ENCODE peak calls at places on chromosomes 6 and 20, in six cellular contexts. L, P, M, A, V and Y are unnamed samples.

GRCh38 chr6:22765015-22765414 is 195.6 kb downstream of the HDGFL1 start:
- DNase-seq in L (no peak), P (no peak), M (no peak), A (no peak), V (peak), Y (no peak)

GRCh38 chr6:41066867-41067304 is 5.3 kb downstream of the OARD1 start:
- DNase-seq in L (peak), P (peak), M (peak), A (peak), V (peak), Y (peak)

GRCh38 chr20:61534346-61534745 is 282.3 kb downstream of the CDH4 start:
- DNase-seq in L (no peak), P (no peak), M (no peak), A (no peak), V (no peak), Y (no peak)

GRCh38 chr20:47724398-47724797 is 60.9 kb downstream of the SULF2 start:
- DNase-seq in L (no peak), P (no peak), M (no peak), A (no peak), V (no peak), Y (peak)

GRCh38 chr20:58710481-58711265 is 18.1 kb downstream of the NPEPL1 start:
- DNase-seq in L (no peak), P (no peak), M (no peak), A (no peak), V (no peak), Y (peak)

GRCh38 chr6:159941286-159942113 is 27.4 kb upstream of the IGF2R start:
- DNase-seq in L (peak), P (peak), M (peak), A (peak), V (no peak), Y (peak)

GRCh38 chr20:24580006-24580405 is 110.6 kb downstream of the SYNDIG1 start:
- DNase-seq in L (no peak), P (no peak), M (no peak), A (no peak), V (no peak), Y (no peak)

GRCh38 chr6:44667668-44668390 is 280.3 kb downstream of the CDC5L start:
- DNase-seq in L (peak), P (peak), M (no peak), A (peak), V (no peak), Y (peak)

GRCh38 chr20:61804896-61805295 is 260.8 kb downstream of the TAF4 start:
- DNase-seq in L (no peak), P (no peak), M (no peak), A (no peak), V (no peak), Y (no peak)

GRCh38 chr6:158962371-158962770 is 37.6 kb downstream of the RSPH3 start:
- DNase-seq in L (no peak), P (no peak), M (no peak), A (no peak), V (no peak), Y (no peak)

DNA sequence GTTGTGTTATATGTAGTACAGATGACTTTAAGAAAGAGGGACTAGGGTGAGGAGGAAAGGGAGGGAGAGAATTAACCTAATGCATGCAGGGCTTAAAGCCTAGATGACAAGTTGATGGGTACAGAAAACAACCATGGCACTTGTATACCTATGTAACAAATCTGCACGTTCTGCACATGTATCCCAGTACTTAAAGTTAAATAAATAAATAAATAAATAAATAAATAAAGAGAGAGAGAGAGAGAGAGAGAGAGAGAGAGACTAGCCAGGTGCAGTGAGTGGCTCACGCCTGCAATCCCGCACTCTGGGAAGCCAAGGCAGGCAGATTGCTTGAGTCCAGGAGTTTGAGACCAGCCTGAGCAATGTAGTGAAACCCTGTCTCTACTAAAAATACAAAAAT is 11.5 kb upstream of the CARMIL1 start:
- DNase-seq in L (no peak), P (no peak), M (no peak), A (no peak), V (no peak), Y (no peak)
- TF ChIP-seq MAX in L (no peak), P (no peak), M (no peak), A (no peak), V (no peak), Y (no peak)

GRCh38 chr20:57033994-57034393 is 232.4 kb downstream of the BMP7 start:
- DNase-seq in L (no peak), P (no peak), M (no peak), A (no peak), V (no peak), Y (no peak)
- TF ChIP-seq MYC in L (no peak), P (no peak), M (no peak), A (no peak), V (no peak), Y (no peak)

DNA sequence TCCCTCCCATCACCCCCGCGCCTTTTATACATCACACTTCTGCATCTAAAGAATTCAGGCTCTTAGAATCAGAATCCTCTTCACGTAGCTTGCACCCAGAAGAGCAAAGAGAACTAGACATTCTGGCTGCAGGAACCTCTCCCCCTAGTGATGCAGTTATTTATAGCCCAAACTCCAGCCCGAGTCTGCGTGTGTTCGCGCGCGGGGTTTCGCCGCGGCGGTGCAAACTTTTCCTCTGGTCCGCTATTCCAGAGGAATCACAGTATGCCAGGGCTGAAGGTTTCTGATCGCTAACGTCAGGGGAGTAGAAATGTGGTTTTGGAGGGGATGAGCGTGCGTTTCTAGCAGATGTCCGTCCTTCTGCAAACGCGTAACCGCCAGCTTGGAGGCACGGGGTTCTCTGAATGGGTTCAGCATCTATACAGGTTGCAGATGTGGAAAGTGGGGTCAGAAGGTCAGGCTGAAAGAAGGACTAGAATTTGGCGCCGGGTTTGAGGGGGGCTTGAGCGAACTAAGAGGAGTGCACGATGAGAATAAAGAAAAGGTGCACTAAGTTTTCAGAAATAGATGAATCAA is 1.9 kb downstream of the EPHA7 start:
- DNase-seq in L (peak), P (no peak), M (no peak), A (no peak), V (peak), Y (no peak)
- TF ChIP-seq CTCF in L (no peak), P (no peak), M (no peak), A (no peak), V (peak), Y (no peak)

GRCh38 chr20:50690979-50691584 is at the start of gene RIPOR3:
- DNase-seq in L (no peak), P (peak), M (no peak), A (no peak), V (no peak), Y (no peak)
- TF ChIP-seq MAX in L (no peak), P (peak), M (no peak), A (no peak), V (no peak), Y (no peak)

GRCh38 chr6:92942549-92942948 is 476.8 kb downstream of the EPHA7 start:
- DNase-seq in L (no peak), P (no peak), M (no peak), A (no peak), V (no peak), Y (no peak)
- TF ChIP-seq MYC in L (no peak), P (no peak), M (no peak), A (no peak), V (no peak), Y (no peak)

GRCh38 chr20:16902657-16903056 is 154.5 kb downstream of the OTOR start:
- DNase-seq in L (no peak), P (no peak), M (no peak), A (no peak), V (no peak), Y (no peak)

GRCh38 chr20:16904751-16905150 is 156.6 kb downstream of the OTOR start:
- DNase-seq in L (no peak), P (no peak), M (no peak), A (no peak), V (no peak), Y (peak)
- TF ChIP-seq CTCF in L (no peak), P (no peak), M (no peak), A (peak), V (no peak), Y (peak)

DNA sequence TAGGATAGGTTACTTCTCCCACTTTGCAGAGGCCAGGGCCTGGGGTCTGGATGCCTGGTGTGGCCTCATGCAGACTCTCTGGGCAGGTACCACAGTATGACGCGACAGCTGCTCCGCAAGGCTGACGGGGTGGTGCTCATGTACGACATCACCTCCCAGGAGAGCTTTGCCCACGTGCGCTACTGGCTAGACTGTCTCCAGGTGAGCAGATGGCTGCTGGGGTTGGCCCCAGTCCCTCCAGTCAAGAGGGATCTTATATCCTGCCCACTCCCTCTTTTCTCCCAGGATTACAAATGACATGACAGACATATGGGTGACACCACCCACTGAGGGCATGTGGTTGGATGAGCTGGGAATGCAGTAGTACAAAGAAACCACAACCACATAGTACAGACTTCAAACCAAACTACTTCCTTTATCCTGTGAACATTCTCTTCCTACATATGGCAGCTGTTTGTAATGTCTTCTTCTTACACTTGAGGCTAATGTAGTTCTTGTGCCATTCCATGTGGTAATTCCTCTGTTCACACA is 29.9 kb downstream of the RAB44 start:
- DNase-seq in L (no peak), P (no peak), M (peak), A (no peak), V (no peak), Y (peak)
- TF ChIP-seq MAX in L (no peak), P (peak), M (no peak), A (no peak), V (no peak), Y (peak)

GRCh38 chr6:52305948-52306767 is 21.6 kb upstream of the MCM3 start:
- DNase-seq in L (no peak), P (no peak), M (peak), A (no peak), V (no peak), Y (peak)
- TF ChIP-seq MYC in L (no peak), P (no peak), M (no peak), A (no peak), V (no peak), Y (no peak)

GRCh38 chr6:103124471-103124870 is 1731.0 kb downstream of the GRIK2 start:
- DNase-seq in L (no peak), P (no peak), M (no peak), A (no peak), V (no peak), Y (no peak)

GRCh38 chr6:103122766-103123601 is 1729.5 kb downstream of the GRIK2 start:
- DNase-seq in L (no peak), P (peak), M (no peak), A (peak), V (peak), Y (peak)
- TF ChIP-seq CTCF in L (peak), P (peak), M (peak), A (peak), V (peak), Y (peak)

GRCh38 chr6:33313105-33313708 is 671 bp downstream of the TAPBP start:
- DNase-seq in L (no peak), P (peak), M (no peak), A (no peak), V (peak), Y (peak)
- TF ChIP-seq MAX in L (no peak), P (no peak), M (no peak), A (no peak), V (no peak), Y (no peak)